ENCODE peak calls at places on chromosomes 3 and 15, in nine cellular contexts. One of them, this sample, is unnamed.

GRCh38 chr15:95300958-95301357 is 1029.5 kb upstream of the NR2F2 start:
- DNase-seq in brain microvascular endothelial cell: no peak
- DNase-seq in G401: no peak
- DNase-seq in AG08396: peak
- DNase-seq in central memory CD8-positive, alpha-beta T cell: no peak
- DNase-seq in mucosa of gallbladder: no peak
- DNase-seq in psoas muscle: no peak
- DNase-seq in mesendoderm: no peak
- DNase-seq in posterior cingulate gyrus: no peak
- DNase-seq in this sample: no peak

GRCh38 chr3:138188013-138188352 is 882 bp downstream of the ARMC8 start:
- DNase-seq in brain microvascular endothelial cell: no peak
- DNase-seq in G401: peak
- DNase-seq in AG08396: peak
- DNase-seq in central memory CD8-positive, alpha-beta T cell: no peak
- DNase-seq in mucosa of gallbladder: no peak
- DNase-seq in psoas muscle: no peak
- DNase-seq in mesendoderm: no peak
- DNase-seq in posterior cingulate gyrus: no peak
- DNase-seq in this sample: no peak

GRCh38 chr15:80070840-80071239 is 11.4 kb downstream of the ZFAND6 start:
- DNase-seq in brain microvascular endothelial cell: no peak
- DNase-seq in G401: peak
- DNase-seq in AG08396: no peak
- DNase-seq in central memory CD8-positive, alpha-beta T cell: no peak
- DNase-seq in mucosa of gallbladder: no peak
- DNase-seq in psoas muscle: no peak
- DNase-seq in mesendoderm: no peak
- DNase-seq in posterior cingulate gyrus: no peak
- DNase-seq in this sample: peak

GRCh38 chr15:35603298-35603697 is 57.3 kb upstream of the DPH6 start:
- DNase-seq in brain microvascular endothelial cell: peak
- DNase-seq in G401: no peak
- DNase-seq in AG08396: no peak
- DNase-seq in central memory CD8-positive, alpha-beta T cell: no peak
- DNase-seq in mucosa of gallbladder: no peak
- DNase-seq in psoas muscle: no peak
- DNase-seq in mesendoderm: no peak
- DNase-seq in posterior cingulate gyrus: no peak
- DNase-seq in this sample: no peak

GRCh38 chr3:149647285-149647684 is 10.5 kb downstream of the WWTR1 start:
- DNase-seq in brain microvascular endothelial cell: no peak
- DNase-seq in G401: no peak
- DNase-seq in AG08396: no peak
- DNase-seq in central memory CD8-positive, alpha-beta T cell: no peak
- DNase-seq in mucosa of gallbladder: no peak
- DNase-seq in psoas muscle: no peak
- DNase-seq in mesendoderm: no peak
- DNase-seq in posterior cingulate gyrus: no peak
- DNase-seq in this sample: no peak

GRCh38 chr3:48709051-48709461 is 8.0 kb downstream of the IP6K2 start:
- DNase-seq in brain microvascular endothelial cell: no peak
- DNase-seq in G401: peak
- DNase-seq in AG08396: no peak
- DNase-seq in central memory CD8-positive, alpha-beta T cell: no peak
- DNase-seq in mucosa of gallbladder: no peak
- DNase-seq in psoas muscle: no peak
- DNase-seq in mesendoderm: no peak
- DNase-seq in posterior cingulate gyrus: no peak
- DNase-seq in this sample: no peak

GRCh38 chr3:171384101-171384891 is 75.9 kb downstream of the TNIK start:
- DNase-seq in brain microvascular endothelial cell: peak
- DNase-seq in G401: no peak
- DNase-seq in AG08396: no peak
- DNase-seq in central memory CD8-positive, alpha-beta T cell: no peak
- DNase-seq in mucosa of gallbladder: no peak
- DNase-seq in psoas muscle: no peak
- DNase-seq in mesendoderm: peak
- DNase-seq in posterior cingulate gyrus: no peak
- DNase-seq in this sample: no peak

GRCh38 chr3:133992385-133992784 is 37.3 kb downstream of the SLCO2A1 start:
- DNase-seq in brain microvascular endothelial cell: no peak
- DNase-seq in G401: no peak
- DNase-seq in AG08396: no peak
- DNase-seq in central memory CD8-positive, alpha-beta T cell: no peak
- DNase-seq in mucosa of gallbladder: no peak
- DNase-seq in psoas muscle: no peak
- DNase-seq in mesendoderm: peak
- DNase-seq in posterior cingulate gyrus: no peak
- DNase-seq in this sample: no peak

GRCh38 chr3:152737021-152737908 is 97.7 kb upstream of the P2RY1 start:
- DNase-seq in brain microvascular endothelial cell: peak
- DNase-seq in G401: no peak
- DNase-seq in AG08396: peak
- DNase-seq in central memory CD8-positive, alpha-beta T cell: no peak
- DNase-seq in mucosa of gallbladder: peak
- DNase-seq in psoas muscle: no peak
- DNase-seq in mesendoderm: peak
- DNase-seq in posterior cingulate gyrus: no peak
- DNase-seq in this sample: no peak

GRCh38 chr3:72299823-72300222 is 514.9 kb upstream of the PROK2 start:
- DNase-seq in brain microvascular endothelial cell: no peak
- DNase-seq in G401: no peak
- DNase-seq in AG08396: no peak
- DNase-seq in central memory CD8-positive, alpha-beta T cell: no peak
- DNase-seq in mucosa of gallbladder: no peak
- DNase-seq in psoas muscle: no peak
- DNase-seq in mesendoderm: no peak
- DNase-seq in posterior cingulate gyrus: peak
- DNase-seq in this sample: no peak

GRCh38 chr15:51425517-51426033 is 84.1 kb downstream of the GLDN start:
- DNase-seq in brain microvascular endothelial cell: no peak
- DNase-seq in G401: no peak
- DNase-seq in AG08396: no peak
- DNase-seq in central memory CD8-positive, alpha-beta T cell: no peak
- DNase-seq in mucosa of gallbladder: no peak
- DNase-seq in psoas muscle: no peak
- DNase-seq in mesendoderm: no peak
- DNase-seq in posterior cingulate gyrus: no peak
- DNase-seq in this sample: no peak

GRCh38 chr3:111747490-111747889 is 111.6 kb upstream of the PHLDB2 start:
- DNase-seq in brain microvascular endothelial cell: peak
- DNase-seq in G401: no peak
- DNase-seq in AG08396: no peak
- DNase-seq in central memory CD8-positive, alpha-beta T cell: no peak
- DNase-seq in mucosa of gallbladder: peak
- DNase-seq in psoas muscle: no peak
- DNase-seq in mesendoderm: no peak
- DNase-seq in posterior cingulate gyrus: no peak
- DNase-seq in this sample: no peak

GRCh38 chr3:143585720-143586456 is 262.4 kb downstream of the SLC9A9 start:
- DNase-seq in brain microvascular endothelial cell: no peak
- DNase-seq in G401: peak
- DNase-seq in AG08396: no peak
- DNase-seq in central memory CD8-positive, alpha-beta T cell: no peak
- DNase-seq in mucosa of gallbladder: no peak
- DNase-seq in psoas muscle: no peak
- DNase-seq in mesendoderm: no peak
- DNase-seq in posterior cingulate gyrus: no peak
- DNase-seq in this sample: peak

GRCh38 chr3:11982341-11982948 is 21.7 kb upstream of the SYN2 start:
- DNase-seq in brain microvascular endothelial cell: no peak
- DNase-seq in G401: no peak
- DNase-seq in AG08396: no peak
- DNase-seq in central memory CD8-positive, alpha-beta T cell: no peak
- DNase-seq in mucosa of gallbladder: no peak
- DNase-seq in psoas muscle: no peak
- DNase-seq in mesendoderm: no peak
- DNase-seq in posterior cingulate gyrus: no peak
- DNase-seq in this sample: no peak

GRCh38 chr3:149463921-149464320 is 10.6 kb upstream of the TM4SF4 start:
- DNase-seq in brain microvascular endothelial cell: no peak
- DNase-seq in G401: no peak
- DNase-seq in AG08396: no peak
- DNase-seq in central memory CD8-positive, alpha-beta T cell: no peak
- DNase-seq in mucosa of gallbladder: no peak
- DNase-seq in psoas muscle: no peak
- DNase-seq in mesendoderm: no peak
- DNase-seq in posterior cingulate gyrus: no peak
- DNase-seq in this sample: no peak

GRCh38 chr15:44215594-44215993 is 20.5 kb upstream of the FRMD5 start:
- DNase-seq in brain microvascular endothelial cell: peak
- DNase-seq in G401: peak
- DNase-seq in AG08396: peak
- DNase-seq in central memory CD8-positive, alpha-beta T cell: no peak
- DNase-seq in mucosa of gallbladder: no peak
- DNase-seq in psoas muscle: no peak
- DNase-seq in mesendoderm: no peak
- DNase-seq in posterior cingulate gyrus: no peak
- DNase-seq in this sample: peak

GRCh38 chr3:58052373-58053273 is 44.4 kb downstream of the FLNB start:
- DNase-seq in brain microvascular endothelial cell: peak
- DNase-seq in G401: no peak
- DNase-seq in AG08396: peak
- DNase-seq in central memory CD8-positive, alpha-beta T cell: no peak
- DNase-seq in mucosa of gallbladder: peak
- DNase-seq in psoas muscle: peak
- DNase-seq in mesendoderm: peak
- DNase-seq in posterior cingulate gyrus: no peak
- DNase-seq in this sample: peak

GRCh38 chr3:15330031-15330596 is 2.3 kb downstream of the SH3BP5 start:
- DNase-seq in brain microvascular endothelial cell: peak
- DNase-seq in G401: peak
- DNase-seq in AG08396: peak
- DNase-seq in central memory CD8-positive, alpha-beta T cell: no peak
- DNase-seq in mucosa of gallbladder: peak
- DNase-seq in psoas muscle: peak
- DNase-seq in mesendoderm: no peak
- DNase-seq in posterior cingulate gyrus: no peak
- DNase-seq in this sample: no peak

GRCh38 chr3:9727743-9728142 is 3.8 kb upstream of the BRPF1 start:
- DNase-seq in brain microvascular endothelial cell: no peak
- DNase-seq in G401: no peak
- DNase-seq in AG08396: no peak
- DNase-seq in central memory CD8-positive, alpha-beta T cell: no peak
- DNase-seq in mucosa of gallbladder: no peak
- DNase-seq in psoas muscle: no peak
- DNase-seq in mesendoderm: no peak
- DNase-seq in posterior cingulate gyrus: no peak
- DNase-seq in this sample: no peak

GRCh38 chr3:56799251-56799882 is 2.4 kb downstream of the ARHGEF3 start:
- DNase-seq in brain microvascular endothelial cell: no peak
- DNase-seq in G401: peak
- DNase-seq in AG08396: peak
- DNase-seq in central memory CD8-positive, alpha-beta T cell: no peak
- DNase-seq in mucosa of gallbladder: no peak
- DNase-seq in psoas muscle: no peak
- DNase-seq in mesendoderm: peak
- DNase-seq in posterior cingulate gyrus: no peak
- DNase-seq in this sample: peak

GRCh38 chr3:130760922-130761321 is 14.3 kb upstream of the PIK3R4 start:
- DNase-seq in brain microvascular endothelial cell: no peak
- DNase-seq in G401: no peak
- DNase-seq in AG08396: no peak
- DNase-seq in central memory CD8-positive, alpha-beta T cell: no peak
- DNase-seq in mucosa of gallbladder: no peak
- DNase-seq in psoas muscle: no peak
- DNase-seq in mesendoderm: peak
- DNase-seq in posterior cingulate gyrus: no peak
- DNase-seq in this sample: no peak

GRCh38 chr3:132253262-132253878 is 63.8 kb upstream of the ACP3 start:
- DNase-seq in brain microvascular endothelial cell: peak
- DNase-seq in G401: peak
- DNase-seq in AG08396: peak
- DNase-seq in central memory CD8-positive, alpha-beta T cell: no peak
- DNase-seq in mucosa of gallbladder: peak
- DNase-seq in psoas muscle: no peak
- DNase-seq in mesendoderm: peak
- DNase-seq in posterior cingulate gyrus: no peak
- DNase-seq in this sample: peak

GRCh38 chr15:57640935-57641682 is 49.4 kb downstream of the MYZAP start:
- DNase-seq in brain microvascular endothelial cell: peak
- DNase-seq in G401: no peak
- DNase-seq in AG08396: peak
- DNase-seq in central memory CD8-positive, alpha-beta T cell: no peak
- DNase-seq in mucosa of gallbladder: no peak
- DNase-seq in psoas muscle: no peak
- DNase-seq in mesendoderm: peak
- DNase-seq in posterior cingulate gyrus: no peak
- DNase-seq in this sample: peak

GRCh38 chr15:32222716-32223115 is 180.4 kb downstream of the GOLGA8K start:
- DNase-seq in brain microvascular endothelial cell: no peak
- DNase-seq in G401: no peak
- DNase-seq in AG08396: no peak
- DNase-seq in central memory CD8-positive, alpha-beta T cell: no peak
- DNase-seq in mucosa of gallbladder: no peak
- DNase-seq in psoas muscle: no peak
- DNase-seq in mesendoderm: no peak
- DNase-seq in posterior cingulate gyrus: no peak
- DNase-seq in this sample: no peak

GRCh38 chr3:16741103-16741758 is 136.0 kb upstream of the DAZL start:
- DNase-seq in brain microvascular endothelial cell: peak
- DNase-seq in G401: no peak
- DNase-seq in AG08396: peak
- DNase-seq in central memory CD8-positive, alpha-beta T cell: no peak
- DNase-seq in mucosa of gallbladder: no peak
- DNase-seq in psoas muscle: no peak
- DNase-seq in mesendoderm: no peak
- DNase-seq in posterior cingulate gyrus: no peak
- DNase-seq in this sample: no peak

GRCh38 chr15:38217181-38217580 is 35.5 kb upstream of the SPRED1 start:
- DNase-seq in brain microvascular endothelial cell: peak
- DNase-seq in G401: no peak
- DNase-seq in AG08396: peak
- DNase-seq in central memory CD8-positive, alpha-beta T cell: no peak
- DNase-seq in mucosa of gallbladder: no peak
- DNase-seq in psoas muscle: no peak
- DNase-seq in mesendoderm: no peak
- DNase-seq in posterior cingulate gyrus: no peak
- DNase-seq in this sample: no peak

GRCh38 chr3:42117175-42118008 is 26.2 kb downstream of the TRAK1 start:
- DNase-seq in brain microvascular endothelial cell: peak
- DNase-seq in G401: peak
- DNase-seq in AG08396: peak
- DNase-seq in central memory CD8-positive, alpha-beta T cell: no peak
- DNase-seq in mucosa of gallbladder: no peak
- DNase-seq in psoas muscle: peak
- DNase-seq in mesendoderm: peak
- DNase-seq in posterior cingulate gyrus: peak
- DNase-seq in this sample: peak

GRCh38 chr3:135516143-135516542 is 449.4 kb upstream of the PPP2R3A start:
- DNase-seq in brain microvascular endothelial cell: peak
- DNase-seq in G401: no peak
- DNase-seq in AG08396: peak
- DNase-seq in central memory CD8-positive, alpha-beta T cell: no peak
- DNase-seq in mucosa of gallbladder: no peak
- DNase-seq in psoas muscle: no peak
- DNase-seq in mesendoderm: peak
- DNase-seq in posterior cingulate gyrus: no peak
- DNase-seq in this sample: no peak

GRCh38 chr3:151675858-151676615 is 57.7 kb upstream of the AADACL2 start:
- DNase-seq in brain microvascular endothelial cell: no peak
- DNase-seq in G401: no peak
- DNase-seq in AG08396: no peak
- DNase-seq in central memory CD8-positive, alpha-beta T cell: no peak
- DNase-seq in mucosa of gallbladder: no peak
- DNase-seq in psoas muscle: no peak
- DNase-seq in mesendoderm: no peak
- DNase-seq in posterior cingulate gyrus: no peak
- DNase-seq in this sample: no peak

GRCh38 chr15:65085990-65086679 is 9.6 kb downstream of the KBTBD13 start:
- DNase-seq in brain microvascular endothelial cell: peak
- DNase-seq in G401: peak
- DNase-seq in AG08396: no peak
- DNase-seq in central memory CD8-positive, alpha-beta T cell: no peak
- DNase-seq in mucosa of gallbladder: no peak
- DNase-seq in psoas muscle: peak
- DNase-seq in mesendoderm: peak
- DNase-seq in posterior cingulate gyrus: no peak
- DNase-seq in this sample: no peak

GRCh38 chr3:53941945-53942344 is 50.3 kb upstream of the SELENOK start:
- DNase-seq in brain microvascular endothelial cell: no peak
- DNase-seq in G401: peak
- DNase-seq in AG08396: no peak
- DNase-seq in central memory CD8-positive, alpha-beta T cell: no peak
- DNase-seq in mucosa of gallbladder: no peak
- DNase-seq in psoas muscle: no peak
- DNase-seq in mesendoderm: peak
- DNase-seq in posterior cingulate gyrus: no peak
- DNase-seq in this sample: no peak

This sample was measured in pons.